ENCODE peak calls at places on chromosomes 4 and X, in seven cellular contexts. G is A549, N is heart left ventricle, F is ovary, T is upper lobe of left lung, D is breast epithelium, U is transverse colon. V is an unnamed sample.

GRCh38 chr4:138555107-138555506 is 313.0 kb upstream of the SLC7A11 start:
- DNase-seq in G (peak), N (no peak), F (no peak), T (no peak), D (no peak), U (no peak), V (no peak)

GRCh38 chrX:22135171-22135711 is 103.1 kb downstream of the PHEX start:
- DNase-seq in G (peak), N (no peak), F (no peak), T (no peak), D (peak), U (no peak), V (peak)

GRCh38 chrX:20663287-20663686 is 396.6 kb upstream of the RPS6KA3 start:
- DNase-seq in G (no peak), N (no peak), F (no peak), T (no peak), D (no peak), U (no peak), V (no peak)

GRCh38 chr4:147363514-147363913 is 117.4 kb upstream of the EDNRA start:
- DNase-seq in G (no peak), N (no peak), F (no peak), T (no peak), D (no peak), U (no peak), V (no peak)

GRCh38 chr4:25245181-25245580 is 11.3 kb downstream of the PI4K2B start:
- DNase-seq in G (no peak), N (no peak), F (no peak), T (no peak), D (no peak), U (no peak), V (no peak)

GRCh38 chr4:25051534-25051933 is 20.8 kb upstream of the LGI2 start:
- DNase-seq in G (no peak), N (no peak), F (no peak), T (no peak), D (no peak), U (no peak), V (no peak)

GRCh38 chrX:69615779-69616519 is at the start of gene EDA:
- DNase-seq in G (peak), N (peak), F (peak), T (peak), D (peak), U (peak), V (peak)

GRCh38 chr4:125760956-125761355 is 446.2 kb downstream of the FAT4 start:
- DNase-seq in G (no peak), N (no peak), F (no peak), T (no peak), D (no peak), U (no peak), V (no peak)

GRCh38 chrX:30141966-30142365 is 73.4 kb upstream of the MAGEB2 start:
- DNase-seq in G (peak), N (no peak), F (no peak), T (no peak), D (no peak), U (no peak), V (no peak)

GRCh38 chrX:30935985-30936384 is 46.9 kb upstream of the TAB3 start:
- DNase-seq in G (peak), N (no peak), F (no peak), T (peak), D (no peak), U (peak), V (no peak)

GRCh38 chrX:118530537-118530936 is 34.9 kb downstream of the DOCK11 start:
- DNase-seq in G (no peak), N (no peak), F (no peak), T (no peak), D (no peak), U (no peak), V (no peak)

GRCh38 chr4:152536545-152537182 is 772 bp upstream of the FBXW7 start:
- DNase-seq in G (peak), N (peak), F (no peak), T (no peak), D (no peak), U (peak), V (no peak)

GRCh38 chrX:37553476-37553875 is 18.0 kb upstream of the LANCL3 start:
- DNase-seq in G (no peak), N (no peak), F (no peak), T (no peak), D (no peak), U (no peak), V (no peak)

GRCh38 chrX:45322820-45323219 is 122.1 kb upstream of the DIPK2B start:
- DNase-seq in G (peak), N (no peak), F (no peak), T (no peak), D (no peak), U (no peak), V (no peak)

GRCh38 chr4:65845169-65845568 is 174.9 kb upstream of the EPHA5 start:
- DNase-seq in G (no peak), N (no peak), F (no peak), T (no peak), D (no peak), U (no peak), V (no peak)

GRCh38 chr4:60657041-60657440 is 543.1 kb upstream of the ADGRL3 start:
- DNase-seq in G (no peak), N (no peak), F (no peak), T (no peak), D (no peak), U (no peak), V (no peak)

GRCh38 chr4:69039071-69039470 is 57.2 kb upstream of the UGT2B7 start:
- DNase-seq in G (no peak), N (no peak), F (no peak), T (no peak), D (no peak), U (no peak), V (no peak)

GRCh38 chr4:5206391-5206790 is 155.1 kb downstream of the STK32B start:
- DNase-seq in G (peak), N (peak), F (no peak), T (no peak), D (no peak), U (no peak), V (peak)

GRCh38 chr4:136831553-136831952 is 700.7 kb downstream of the PCDH18 start:
- DNase-seq in G (peak), N (no peak), F (no peak), T (no peak), D (no peak), U (no peak), V (no peak)

GRCh38 chr4:5511791-5512190 is 196.6 kb downstream of the EVC2 start:
- DNase-seq in G (no peak), N (no peak), F (no peak), T (no peak), D (no peak), U (no peak), V (no peak)

GRCh38 chr4:39286263-39286662 is 79.9 kb downstream of the RFC1 start:
- DNase-seq in G (no peak), N (no peak), F (no peak), T (no peak), D (no peak), U (no peak), V (no peak)

GRCh38 chr4:155679343-155679742 is 12.7 kb downstream of the GUCY1A1 start:
- DNase-seq in G (no peak), N (peak), F (no peak), T (peak), D (peak), U (no peak), V (no peak)

GRCh38 chr4:56782019-56782418 is 39.5 kb downstream of the SPINK2 start:
- DNase-seq in G (no peak), N (no peak), F (no peak), T (no peak), D (no peak), U (no peak), V (no peak)

GRCh38 chr4:104743141-104743748 is 248.6 kb upstream of the CXXC4 start:
- DNase-seq in G (no peak), N (no peak), F (no peak), T (no peak), D (no peak), U (no peak), V (no peak)

GRCh38 chrX:46849933-46850332 is 13.1 kb downstream of the RP2 start:
- DNase-seq in G (peak), N (no peak), F (no peak), T (no peak), D (no peak), U (no peak), V (no peak)

GRCh38 chr4:113849771-113850170 is 88.2 kb upstream of the CAMK2D start:
- DNase-seq in G (no peak), N (peak), F (no peak), T (no peak), D (no peak), U (no peak), V (no peak)

GRCh38 chr4:27148211-27148895 is 287.7 kb downstream of the STIM2 start:
- DNase-seq in G (no peak), N (no peak), F (no peak), T (no peak), D (no peak), U (no peak), V (no peak)

GRCh38 chr4:92231511-92231910 is 72.3 kb upstream of the GRID2 start:
- DNase-seq in G (no peak), N (no peak), F (no peak), T (no peak), D (no peak), U (no peak), V (no peak)

GRCh38 chr4:4248885-4249203 is 821 bp upstream of the TMEM128 start:
- DNase-seq in G (no peak), N (no peak), F (no peak), T (no peak), D (no peak), U (no peak), V (no peak)

GRCh38 chr4:3287972-3288570 is 4.8 kb upstream of the RGS12 start:
- DNase-seq in G (no peak), N (no peak), F (no peak), T (no peak), D (no peak), U (no peak), V (no peak)

GRCh38 chr4:86959588-86960500 is 25.0 kb downstream of the AFF1 start:
- DNase-seq in G (no peak), N (no peak), F (no peak), T (no peak), D (no peak), U (no peak), V (no peak)
- TF ChIP-seq POLR2A in G (no peak), N (no peak), F (no peak), T (no peak), D (no peak), U (no peak), V (no peak)

DNA sequence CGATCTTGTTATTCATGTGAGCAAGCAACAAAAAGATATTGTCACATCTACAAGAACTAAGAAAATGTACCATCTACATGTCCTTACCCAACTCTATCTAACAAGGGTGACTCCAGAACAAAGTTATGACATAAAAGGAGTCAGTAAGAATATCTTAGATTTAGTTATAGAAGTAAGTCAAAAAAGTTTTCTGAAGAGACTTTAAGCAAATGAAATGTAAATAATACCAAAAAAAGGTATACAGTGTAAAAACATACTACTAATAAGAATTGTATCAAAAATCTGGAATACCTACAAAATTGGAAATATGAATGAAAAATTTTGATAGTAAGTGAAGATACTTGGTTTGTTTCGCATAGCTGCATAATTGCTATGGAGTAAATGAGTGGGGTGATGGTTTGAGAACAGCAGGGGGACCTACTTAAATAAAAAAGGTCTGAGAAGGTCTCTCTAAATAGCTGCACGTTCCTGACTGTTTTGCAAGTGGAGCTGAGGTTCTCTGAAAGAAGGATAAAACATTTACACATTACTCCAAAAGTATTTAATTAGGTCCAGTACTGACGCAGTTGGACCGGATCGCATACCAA is 51.0 kb upstream of the ENPP6 start:
- DNase-seq in G (peak), N (no peak), F (no peak), T (no peak), D (no peak), U (no peak), V (no peak)
- TF ChIP-seq CTCF in G (no peak), N (no peak), F (no peak), T (no peak), D (no peak), U (no peak), V (no peak)

GRCh38 chr4:81722229-81722900 is 250.7 kb upstream of the RASGEF1B start:
- DNase-seq in G (no peak), N (no peak), F (no peak), T (no peak), D (no peak), U (peak), V (no peak)

GRCh38 chr4:81723044-81723884 is 251.6 kb upstream of the RASGEF1B start:
- DNase-seq in G (no peak), N (no peak), F (no peak), T (no peak), D (no peak), U (no peak), V (no peak)

GRCh38 chr4:81723927-81724587 is 252.3 kb upstream of the RASGEF1B start:
- DNase-seq in G (no peak), N (peak), F (no peak), T (peak), D (peak), U (peak), V (no peak)

DNA sequence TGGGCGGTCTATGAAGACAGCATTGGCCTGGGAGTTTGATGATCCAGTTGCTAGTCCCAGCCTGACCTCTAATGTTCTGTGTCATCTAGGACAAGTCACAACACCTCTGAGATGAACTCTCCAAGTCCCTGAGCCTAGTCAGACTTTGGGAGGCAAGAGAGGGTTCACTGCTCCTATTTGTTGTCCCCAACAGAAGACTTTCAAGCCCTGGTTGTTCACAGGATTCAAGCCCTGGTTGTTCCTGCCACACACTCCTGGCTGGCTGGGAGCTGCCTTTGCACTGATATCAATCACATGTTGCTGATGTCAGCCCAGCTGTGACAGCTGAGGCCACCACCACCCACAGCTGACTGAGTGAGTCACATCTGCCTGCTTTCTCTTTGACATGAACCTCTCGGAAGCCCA is 253.2 kb upstream of the RASGEF1B start:
- DNase-seq in G (no peak), N (peak), F (no peak), T (peak), D (no peak), U (peak), V (peak)
- TF ChIP-seq POLR2A in G (no peak), N (no peak), F (no peak), T (no peak), D (no peak), U (no peak), V (no peak)

DNA sequence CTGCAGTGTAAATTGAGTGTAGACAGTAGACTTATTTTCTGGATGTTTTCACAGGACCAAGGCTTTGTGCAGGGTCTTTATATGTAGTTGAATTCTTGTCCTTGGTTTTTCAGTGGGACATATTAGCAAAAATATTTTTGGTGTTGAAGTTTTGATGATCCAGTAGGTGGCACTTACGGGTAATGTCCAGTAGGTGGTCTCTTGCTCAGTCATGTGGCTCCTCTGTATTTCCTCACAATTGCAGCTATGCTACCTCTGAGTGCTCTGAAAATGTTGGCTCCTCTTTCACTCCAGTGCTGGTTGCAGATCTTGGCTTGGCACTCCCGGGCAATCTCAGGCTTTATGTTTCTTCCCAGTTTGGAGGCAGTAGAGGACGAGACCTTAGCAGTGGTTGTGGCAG is 419.8 kb upstream of the AMOT start:
- DNase-seq in G (no peak), N (no peak), F (no peak), T (no peak), D (no peak), U (no peak), V (no peak)
- TF ChIP-seq CTCF in G (no peak), N (no peak), F (no peak), T (no peak), D (no peak), U (no peak), V (no peak)

GRCh38 chrX:153981771-153982533 is 9.4 kb downstream of the TMEM187 start:
- DNase-seq in G (no peak), N (peak), F (peak), T (peak), D (no peak), U (peak), V (peak)
- TF ChIP-seq POLR2A in G (no peak), N (no peak), F (no peak), T (no peak), D (no peak), U (no peak), V (no peak)